ENCODE peak calls at places on chromosomes 7 and 10, in six cellular contexts. Z is A549, C is SK-N-SH, I is GM12878, J is suprapubic skin, O is transverse colon. X is an unnamed sample.
A peak's percentile ranks its signal among the peaks of the same experiment; 100 is the strongest.

GRCh38 chr7:121395494-121395960 is 581 bp downstream of the FAM3C start:
- DNase-seq in Z (peak; percentile 25), C (peak; percentile 26), I (no peak), J (no peak), O (peak; percentile 51), X (peak; percentile 42)

GRCh38 chr7:8365499-8366110 is 67.8 kb upstream of the NXPH1 start:
- DNase-seq in Z (no peak), C (no peak), I (no peak), J (no peak), O (no peak), X (no peak)

GRCh38 chr7:97004931-97005763 is at the start of gene DLX6:
- DNase-seq in Z (peak; percentile 89), C (peak; percentile 99), I (no peak), J (peak; percentile 76), O (peak; percentile 38), X (no peak)

GRCh38 chr7:139536158-139536557 is 12.7 kb downstream of the CLEC2L start:
- DNase-seq in Z (no peak), C (no peak), I (no peak), J (no peak), O (no peak), X (no peak)

GRCh38 chr10:48903151-48903550 is 36.5 kb downstream of the LRRC18 start:
- DNase-seq in Z (no peak), C (no peak), I (no peak), J (no peak), O (no peak), X (no peak)

GRCh38 chr7:93036807-93037206 is 81.0 kb downstream of the SAMD9 start:
- DNase-seq in Z (no peak), C (no peak), I (peak; percentile 61), J (no peak), O (no peak), X (no peak)

GRCh38 chr7:78879206-78879605 is 574.3 kb downstream of the MAGI2 start:
- DNase-seq in Z (no peak), C (no peak), I (no peak), J (no peak), O (no peak), X (no peak)

GRCh38 chr10:109773818-109774440 is 149.4 kb downstream of the XPNPEP1 start:
- DNase-seq in Z (peak; percentile 7), C (peak; percentile 30), I (no peak), J (no peak), O (no peak), X (no peak)

GRCh38 chr7:107045195-107045960 is 873 bp downstream of the PRKAR2B start:
- DNase-seq in Z (no peak), C (peak; percentile 74), I (no peak), J (no peak), O (no peak), X (no peak)

GRCh38 chr7:87427289-87427688 is 48.2 kb downstream of the ABCB4 start:
- DNase-seq in Z (no peak), C (no peak), I (no peak), J (no peak), O (no peak), X (no peak)

GRCh38 chr7:115679423-115679822 is 351.1 kb downstream of the TFEC start:
- DNase-seq in Z (no peak), C (no peak), I (no peak), J (no peak), O (no peak), X (no peak)

GRCh38 chr7:115680921-115681320 is 349.6 kb downstream of the TFEC start:
- DNase-seq in Z (no peak), C (no peak), I (no peak), J (no peak), O (no peak), X (no peak)

GRCh38 chr7:115678049-115678982 is 352.2 kb downstream of the TFEC start:
- DNase-seq in Z (no peak), C (no peak), I (no peak), J (no peak), O (peak; percentile 44), X (peak; percentile 28)

GRCh38 chr7:115682507-115682906 is 348.1 kb downstream of the TFEC start:
- DNase-seq in Z (no peak), C (no peak), I (no peak), J (no peak), O (peak; percentile 9), X (no peak)

DNA sequence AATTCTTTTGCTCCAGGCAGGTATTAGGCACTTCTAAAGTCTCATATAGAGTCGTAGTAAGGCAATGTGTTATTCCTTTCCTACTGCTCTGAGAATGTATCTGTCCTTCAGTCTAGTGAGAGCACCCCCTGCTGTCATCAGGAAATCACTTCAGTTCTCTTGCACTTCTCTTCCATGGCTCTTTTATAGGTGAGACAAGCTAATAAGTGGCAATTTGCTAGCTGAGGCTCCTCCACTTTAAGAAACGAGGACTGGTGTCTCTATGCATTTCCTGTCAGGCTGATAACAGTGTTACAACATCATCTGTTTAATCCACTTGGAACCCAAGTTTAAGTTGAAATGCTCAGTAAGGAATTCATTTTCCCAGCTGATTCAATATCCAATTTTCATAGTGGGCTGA is 350.6 kb downstream of the TFEC start:
- DNase-seq in Z (no peak), C (peak; percentile 4), I (peak; percentile 5), J (no peak), O (peak; percentile 10), X (no peak)
- TF ChIP-seq EP300 in Z (no peak), C (no peak), I (no peak), J (no peak), O (no peak), X (no peak)

GRCh38 chr10:43374194-43374593 is 2.8 kb downstream of the FXYD4 start:
- DNase-seq in Z (no peak), C (no peak), I (no peak), J (no peak), O (no peak), X (no peak)
- H3K27ac ChIP-seq in Z (no peak overlapping the region), C (no peak overlapping the region), I (no peak overlapping the region), J (no peak overlapping the region), O (no peak overlapping the region), X (no peak overlapping the region)

GRCh38 chr7:43758861-43759683 is 592 bp downstream of the BLVRA start:
- DNase-seq in Z (no peak), C (peak; percentile 90), I (no peak), J (peak; percentile 75), O (peak; percentile 32), X (peak; percentile 31)
- TF ChIP-seq CTCF in Z (no peak), C (no peak), I (no peak), J (no peak), O (no peak), X (no peak)

GRCh38 chr7:155262010-155262409 is 35.7 kb upstream of the INSIG1 start:
- DNase-seq in Z (no peak), C (no peak), I (no peak), J (no peak), O (no peak), X (no peak)
- TF ChIP-seq EP300 in Z (no peak), C (no peak), I (no peak), J (no peak), O (no peak), X (no peak)